ENCODE peak calls at places on chromosomes 5 and 9, in nine cellular contexts. V is adipocyte; F is sigmoid colon; S is aorta; L is spleen; K is neural progenitor cell; P is pancreas; I is SJSA1; E is CD4-positive, alpha-beta T cell. H is an unnamed sample. For H3K9me3, the result is how much of the 10 kb centered on the place peaks cover.

GRCh38 chr5:109511980-109512744 is 102.4 kb upstream of the PJA2 start:
- DNase-seq in K (no peak), P (no peak), L (no peak), F (no peak), V (no peak), S (no peak), E (no peak), I (no peak), H (no peak)

GRCh38 chr9:114680266-114681011 is 1.6 kb downstream of the TEX48 start:
- DNase-seq in E (no peak), I (no peak), L (no peak), V (peak), P (no peak), S (no peak), K (no peak), F (no peak), H (no peak)

GRCh38 chr9:112233769-112234168 is 58.7 kb upstream of the SUSD1 start:
- DNase-seq in I (no peak), S (no peak), K (no peak), P (no peak), E (no peak), F (no peak), L (no peak), V (peak), H (no peak)

GRCh38 chr5:175321927-175322532 is 122.0 kb downstream of the DRD1 start:
- DNase-seq in I (peak), P (peak), K (peak), S (no peak), V (peak), E (no peak), F (no peak), L (no peak), H (no peak)

GRCh38 chr9:136798708-136799078 is 2.6 kb downstream of the CCDC183 start:
- DNase-seq in I (no peak), F (no peak), S (peak), L (no peak), V (no peak), E (no peak), K (no peak), P (no peak), H (no peak)

GRCh38 chr5:56950626-56951130 is 1.2 kb downstream of the MIER3 start:
- DNase-seq in E (peak), K (peak), F (peak), S (peak), P (peak), V (peak), L (peak), I (peak), H (peak)

GRCh38 chr9:107158321-107158720 is 124.8 kb upstream of the RAD23B start:
- DNase-seq in V (peak), P (no peak), I (no peak), L (no peak), S (no peak), F (no peak), E (no peak), K (peak), H (no peak)

GRCh38 chr5:61563401-61563800 is 231.3 kb downstream of the ZSWIM6 start:
- DNase-seq in P (no peak), K (no peak), L (no peak), V (no peak), I (no peak), E (no peak), F (no peak), S (no peak), H (no peak)

GRCh38 chr5:139951296-139951924 is 91.7 kb downstream of the NRG2 start:
- DNase-seq in S (no peak), P (no peak), K (no peak), F (no peak), E (no peak), I (peak), L (no peak), V (no peak), H (no peak)

GRCh38 chr5:106875591-106876297 is 795.0 kb downstream of the EFNA5 start:
- DNase-seq in I (peak), K (peak), S (no peak), L (peak), E (no peak), F (no peak), V (peak), P (peak), H (no peak)

GRCh38 chr5:1709186-1709803 is 90.3 kb downstream of the MRPL36 start:
- DNase-seq in L (no peak), F (no peak), P (no peak), V (no peak), S (no peak), E (no peak), I (peak), K (peak), H (no peak)

GRCh38 chr9:111030492-111030891 is 7.8 kb downstream of the LPAR1 start:
- DNase-seq in K (no peak), I (no peak), P (no peak), V (no peak), L (no peak), F (no peak), S (no peak), E (no peak), H (no peak)

GRCh38 chr5:15483348-15484090 is 16.5 kb upstream of the FBXL7 start:
- DNase-seq in K (peak), L (no peak), V (peak), E (no peak), P (no peak), F (no peak), I (no peak), S (no peak), H (no peak)

GRCh38 chr5:34022131-34022705 is 14.4 kb upstream of the AMACR start:
- DNase-seq in S (no peak), I (no peak), F (no peak), E (no peak), P (no peak), K (no peak), L (no peak), V (no peak), H (no peak)

GRCh38 chr5:168422431-168422830 is 63.8 kb upstream of the RARS1 start:
- DNase-seq in E (no peak), L (no peak), I (no peak), P (no peak), V (no peak), F (no peak), K (no peak), S (no peak), H (no peak)

GRCh38 chr5:12272389-12272788 is 368.1 kb upstream of the CTNND2 start:
- DNase-seq in S (no peak), K (peak), F (no peak), V (no peak), P (no peak), I (no peak), L (no peak), E (no peak), H (no peak)

DNA sequence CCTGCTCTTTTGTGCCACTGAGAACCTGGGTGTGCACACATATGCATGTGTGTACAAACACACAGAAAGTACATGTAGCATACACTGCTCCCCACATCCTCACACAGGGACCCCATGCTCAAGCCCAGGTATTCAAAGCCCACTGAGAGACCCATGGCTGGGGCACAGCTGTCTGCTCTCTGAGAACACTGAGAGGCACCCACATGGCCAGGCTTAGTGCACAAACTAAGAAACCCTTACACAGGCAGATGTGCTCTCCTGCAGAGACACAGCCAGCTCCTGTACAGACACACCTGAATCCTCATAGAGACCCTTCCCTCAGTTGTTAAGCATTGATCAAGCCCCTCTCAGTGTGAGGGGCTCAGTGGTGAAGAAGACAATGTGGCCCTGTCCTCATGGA is 92.5 kb downstream of the CACNA1B start:
- DNase-seq in K (no peak), S (no peak), L (peak), F (no peak), V (no peak), P (no peak), E (no peak), I (no peak), H (no peak)
- H3K9me3 ChIP-seq in K (under half), S (under half), L (under half), F (under half), V (under half), P (under half), E (under half), I (under half), H (under half)

GRCh38 chr5:150895431-150896428 is 9.1 kb downstream of the ZNF300 start:
- DNase-seq in P (no peak), L (no peak), F (no peak), I (no peak), K (no peak), S (no peak), V (no peak), E (no peak), H (no peak)
- H3K9me3 ChIP-seq in P (under half), L (half or more), F (half or more), I (under half), K (half or more), S (under half), V (half or more), E (half or more), H (under half)

GRCh38 chr5:44011518-44011917 is 377.7 kb downstream of the FGF10 start:
- DNase-seq in F (no peak), K (no peak), S (no peak), L (no peak), I (no peak), V (no peak), P (no peak), E (no peak), H (no peak)
- H3K9me3 ChIP-seq in F (under half), K (under half), S (under half), L (under half), I (under half), V (under half), P (under half), E (under half), H (under half)

GRCh38 chr5:158676642-158677489 is 422.9 kb downstream of the EBF1 start:
- DNase-seq in P (no peak), E (no peak), F (no peak), K (peak), S (no peak), L (peak), V (no peak), I (no peak), H (no peak)
- H3K9me3 ChIP-seq in P (under half), E (under half), F (under half), K (under half), S (under half), L (under half), V (under half), I (under half), H (under half)

GRCh38 chr9:103364753-103365152 is 369.6 kb downstream of the CYLC2 start:
- DNase-seq in E (no peak), L (no peak), P (no peak), V (peak), K (no peak), F (no peak), S (no peak), I (no peak), H (no peak)
- H3K9me3 ChIP-seq in E (under half), L (under half), P (under half), V (under half), K (under half), F (under half), S (under half), I (under half), H (under half)

DNA sequence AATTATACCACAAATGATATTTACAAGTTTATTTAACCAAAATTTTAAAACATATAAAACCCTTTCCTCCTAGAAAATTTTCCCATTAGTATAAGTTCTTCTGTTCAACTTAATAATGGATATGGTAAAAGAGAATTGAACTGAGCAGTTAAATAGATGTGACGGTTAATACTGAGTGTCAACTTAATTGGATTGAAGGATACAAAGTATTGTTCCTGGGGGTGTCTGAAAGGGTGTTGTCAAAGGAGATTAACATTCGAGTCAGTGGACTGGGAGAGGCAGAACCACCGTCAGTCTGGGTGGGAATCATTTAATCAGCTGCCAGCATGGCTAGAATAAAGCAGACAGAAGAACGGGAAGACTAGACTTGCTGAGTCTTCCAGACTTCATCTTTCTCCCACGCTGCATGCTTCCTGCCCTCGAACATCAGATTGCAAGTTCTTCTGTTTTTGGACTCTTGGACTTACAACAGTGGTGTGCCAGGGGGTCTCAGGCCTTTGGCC is 689.6 kb upstream of the CDH10 start:
- DNase-seq in F (no peak), P (no peak), E (no peak), S (no peak), V (no peak), I (no peak), L (no peak), K (peak), H (no peak)
- H3K9me3 ChIP-seq in F (under half), P (under half), E (under half), S (under half), V (under half), I (under half), L (under half), K (under half), H (under half)

GRCh38 chr9:138121438-138122050 is 244.0 kb downstream of the CACNA1B start:
- DNase-seq in V (no peak), E (no peak), S (no peak), F (no peak), I (no peak), K (no peak), P (no peak), L (no peak), H (no peak)
- H3K9me3 ChIP-seq in V (under half), E (under half), S (under half), F (under half), I (under half), K (under half), P (under half), L (under half), H (under half)

GRCh38 chr9:118612201-118612600 is 757.0 kb downstream of the BRINP1 start:
- DNase-seq in P (no peak), S (no peak), L (no peak), F (no peak), I (no peak), V (no peak), E (no peak), K (no peak), H (no peak)
- H3K9me3 ChIP-seq in P (under half), S (under half), L (under half), F (under half), I (under half), V (under half), E (under half), K (under half), H (under half)